ENCODE peak calls at places on chromosomes 6 and 20, in four cellular contexts. G is heart left ventricle, I is cardiac fibroblast, B is brain microvascular endothelial cell. O is an unnamed sample.

GRCh38 chr6:146909376-146909775 is 294.8 kb upstream of the STXBP5 start:
- DNase-seq in G (no peak), I (no peak), B (no peak), O (no peak)

GRCh38 chr6:156880913-156881312 is 103.7 kb downstream of the ARID1B start:
- DNase-seq in G (no peak), I (no peak), B (no peak), O (no peak)

GRCh38 chr20:24403410-24403809 is 66.0 kb upstream of the SYNDIG1 start:
- DNase-seq in G (no peak), I (no peak), B (no peak), O (no peak)

GRCh38 chr6:299050-299980 is 7.0 kb downstream of the DUSP22 start:
- DNase-seq in G (no peak), I (peak; percentile 16), B (no peak), O (no peak)

GRCh38 chr20:13799040-13799439 is 14.2 kb downstream of the NDUFAF5 start:
- DNase-seq in G (no peak), I (no peak), B (no peak), O (no peak)

GRCh38 chr6:96015321-96015790 is 418 bp upstream of the FUT9 start:
- DNase-seq in G (no peak), I (no peak), B (no peak), O (no peak)

GRCh38 chr20:49887828-49888340 is 27.4 kb downstream of the SPATA2 start:
- DNase-seq in G (peak; percentile 58), I (no peak), B (no peak), O (no peak)

GRCh38 chr6:109139109-109139508 is 43.8 kb downstream of the CEP57L1 start:
- DNase-seq in G (no peak), I (peak; percentile 45), B (peak; percentile 51), O (no peak)

GRCh38 chr6:64085126-64085525 is 449.5 kb downstream of the PHF3 start:
- DNase-seq in G (no peak), I (no peak), B (no peak), O (no peak)

GRCh38 chr6:24836116-24836515 is 37.4 kb upstream of the ARMH2 start:
- DNase-seq in G (no peak), I (peak; percentile 47), B (no peak), O (peak; percentile 56)

GRCh38 chr20:60071965-60072364 is 113.7 kb downstream of the CDH26 start:
- DNase-seq in G (no peak), I (no peak), B (peak; percentile 65), O (peak; percentile 13)

GRCh38 chr20:6714202-6714800 is 53.2 kb upstream of the BMP2 start:
- DNase-seq in G (no peak), I (no peak), B (no peak), O (no peak)

GRCh38 chr6:36803482-36803881 is 35.8 kb downstream of the CPNE5 start:
- DNase-seq in G (no peak), I (no peak), B (no peak), O (no peak)

GRCh38 chr6:114138577-114139248 is 167.8 kb upstream of the HDAC2 start:
- DNase-seq in G (no peak), I (no peak), B (no peak), O (no peak)

GRCh38 chr6:149210376-149210775 is 107.1 kb upstream of the TAB2 start:
- DNase-seq in G (no peak), I (peak; percentile 56), B (peak; percentile 73), O (no peak)

GRCh38 chr6:110543106-110543505 is 66.7 kb upstream of the SLC22A16 start:
- DNase-seq in G (no peak), I (no peak), B (no peak), O (peak; percentile 55)

GRCh38 chr20:29874476-29875202 is 1382.8 kb upstream of the DEFB115 start:
- DNase-seq in G (no peak), I (no peak), B (no peak), O (no peak)

GRCh38 chr20:5714261-5715041 is 35.8 kb upstream of the SHLD1 start:
- DNase-seq in G (no peak), I (peak; percentile 74), B (peak; percentile 65), O (no peak)

GRCh38 chr6:1610497-1611321 is 994 bp downstream of the FOXC1 start:
- DNase-seq in G (no peak), I (no peak), B (no peak), O (no peak)

GRCh38 chr6:109662192-109662591 is 28.8 kb downstream of the AK9 start:
- DNase-seq in G (no peak), I (no peak), B (peak; percentile 36), O (no peak)

GRCh38 chr6:133046576-133046975 is 194.6 kb upstream of the EYA4 start:
- DNase-seq in G (no peak), I (no peak), B (no peak), O (no peak)

GRCh38 chr6:490251-491037 is 98.9 kb downstream of the IRF4 start:
- DNase-seq in G (no peak), I (no peak), B (no peak), O (no peak)

GRCh38 chr20:53839423-53840176 is 230.8 kb downstream of the BCAS1 start:
- DNase-seq in G (peak; percentile 68), I (no peak), B (no peak), O (no peak)

GRCh38 chr20:45358282-45359068 is 4.5 kb upstream of the SYS1 start:
- DNase-seq in G (peak; percentile 78), I (peak; percentile 92), B (peak; percentile 71), O (no peak)

GRCh38 chr6:17600527-17601388 is 656 bp downstream of the FAM8A1 start:
- DNase-seq in G (peak; percentile 80), I (peak; percentile 27), B (peak; percentile 6), O (no peak)

GRCh38 chr6:142374965-142375733 is 73.3 kb downstream of the ADGRG6 start:
- DNase-seq in G (no peak), I (peak; percentile 85), B (peak; percentile 83), O (peak; percentile 98)

GRCh38 chr6:116973992-116974391 is 97.0 kb downstream of the RFX6 start:
- DNase-seq in G (no peak), I (no peak), B (no peak), O (no peak)

GRCh38 chr6:142045380-142046270 is 87.1 kb upstream of the GJE1 start:
- DNase-seq in G (no peak), I (peak; percentile 73), B (peak; percentile 9), O (no peak)

GRCh38 chr6:113414511-113414910 is 442.6 kb upstream of the MARCKS start:
- DNase-seq in G (no peak), I (peak; percentile 80), B (peak; percentile 79), O (no peak)

GRCh38 chr6:15663057-15663638 is 320 bp upstream of the DTNBP1 start:
- DNase-seq in G (no peak), I (peak; percentile 74), B (peak; percentile 28), O (no peak)

GRCh38 chr20:17854307-17854903 is 114.2 kb downstream of the SNX5 start:
- DNase-seq in G (no peak), I (peak; percentile 68), B (peak; percentile 46), O (peak; percentile 7)

GRCh38 chr6:138323821-138324220 is 53.9 kb upstream of the SMIM28 start:
- DNase-seq in G (no peak), I (no peak), B (no peak), O (no peak)

GRCh38 chr20:3543901-3544507 is 73.2 kb downstream of the ATRN start:
- DNase-seq in G (no peak), I (no peak), B (peak; percentile 27), O (no peak)

DNA sequence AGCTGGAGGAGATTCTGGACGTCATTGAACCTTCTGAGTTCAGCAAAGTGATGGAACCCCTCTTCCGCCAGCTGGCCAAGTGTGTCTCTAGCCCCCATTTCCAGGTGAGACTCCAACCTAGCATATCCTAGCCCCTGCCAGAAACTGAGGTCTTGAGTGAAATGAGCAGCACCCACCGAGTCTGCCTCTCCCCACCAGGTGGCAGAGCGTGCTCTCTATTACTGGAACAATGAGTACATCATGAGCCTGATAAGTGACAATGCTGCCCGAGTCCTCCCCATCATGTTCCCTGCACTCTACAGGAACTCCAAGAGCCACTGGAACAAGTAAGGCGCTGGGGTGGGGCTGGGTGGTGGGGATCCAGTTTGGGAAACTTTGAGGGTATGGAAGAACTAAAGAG is 4.6 kb downstream of the MEA1 start:
- DNase-seq in G (no peak), I (peak; percentile 51), B (peak; percentile 34), O (no peak)
- TF ChIP-seq CTCF in G (peak; percentile 37), I (peak; percentile 47), B (peak; percentile 72), O (peak; percentile 42)

GRCh38 chr6:19382676-19383075 is 454.5 kb upstream of the ID4 start:
- DNase-seq in G (no peak), I (no peak), B (no peak), O (peak; percentile 52)
- H3K4me3 ChIP-seq in G (no peak overlapping the region), I (no peak overlapping the region), B (no peak overlapping the region), O (no peak overlapping the region)

DNA sequence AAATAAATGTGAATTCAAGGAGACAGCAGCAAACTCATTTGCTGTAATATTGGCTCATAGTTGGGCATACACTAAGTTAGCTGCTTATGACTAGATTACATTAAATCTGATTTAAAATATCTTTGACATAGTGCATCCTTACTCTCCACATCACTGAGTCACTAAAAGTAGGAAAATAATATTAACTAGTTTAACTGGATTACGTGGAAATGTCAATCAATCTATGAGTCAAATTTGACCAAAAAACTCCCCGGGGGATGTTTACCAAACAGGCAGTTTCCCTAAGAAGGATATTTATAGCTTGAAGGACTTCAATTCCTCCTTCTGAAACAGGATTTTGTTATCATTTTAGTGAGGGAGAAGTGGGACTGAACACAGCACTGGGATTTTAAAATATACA is 366.5 kb downstream of the ESR1 start:
- DNase-seq in G (no peak), I (no peak), B (no peak), O (no peak)
- TF ChIP-seq CTCF in G (no peak), I (no peak), B (no peak), O (no peak)

DNA sequence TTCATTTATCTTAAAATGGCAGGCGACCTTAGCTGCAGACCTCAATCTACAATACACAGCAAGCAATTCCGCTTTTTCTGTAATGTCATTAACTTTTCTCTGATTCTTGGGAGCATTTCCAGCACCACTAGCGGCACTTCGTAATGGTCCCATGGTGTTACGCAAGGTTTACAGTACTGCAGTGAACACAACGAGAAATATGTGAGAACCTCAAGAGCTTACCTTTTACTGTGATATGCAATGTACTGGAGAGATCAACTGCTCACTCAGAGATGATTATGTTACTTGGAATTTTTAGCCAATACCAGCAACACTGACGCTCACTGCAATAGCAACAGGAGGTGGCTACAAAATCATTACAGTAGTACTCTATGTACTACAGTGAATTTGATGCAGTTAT is 2.8 kb upstream of the CEP43 start:
- DNase-seq in G (no peak), I (peak; percentile 25), B (peak; percentile 45), O (no peak)
- H3K4me3 ChIP-seq in G (no peak overlapping the region), I (no peak overlapping the region), B (no peak overlapping the region), O (no peak overlapping the region)

DNA sequence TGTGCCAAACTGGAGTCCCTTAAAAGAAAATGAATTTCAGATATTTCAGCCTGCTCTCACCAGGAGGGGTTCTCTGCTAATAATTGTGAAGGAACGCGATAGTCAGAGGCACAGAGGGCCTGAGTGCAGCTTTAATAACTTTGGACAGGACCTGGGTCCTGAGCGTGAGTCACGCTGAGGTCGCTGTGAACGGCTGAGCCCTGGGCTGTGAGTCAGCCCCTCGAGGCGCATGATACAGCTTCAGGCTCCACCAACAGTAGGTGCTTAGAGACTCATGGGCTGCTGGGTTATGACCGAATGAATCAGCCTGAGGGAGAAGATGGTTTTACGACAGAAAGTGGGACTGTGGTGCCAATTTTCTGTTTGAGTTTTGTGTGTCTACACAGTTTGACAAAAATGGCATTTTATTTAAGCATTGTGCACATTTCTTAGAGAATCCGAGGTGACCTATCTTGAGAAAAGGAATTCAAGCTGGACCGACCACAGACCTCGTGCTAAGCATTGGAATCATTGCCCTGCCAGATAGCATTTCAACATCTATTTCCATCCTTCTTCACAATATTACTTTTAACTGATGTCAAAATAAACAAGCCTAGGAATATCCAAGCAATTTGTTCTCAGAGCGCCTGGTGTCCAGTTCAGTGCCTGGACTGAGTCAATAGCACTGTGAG is 183.0 kb downstream of the THBS2 start:
- DNase-seq in G (peak; percentile 80), I (peak; percentile 98), B (peak; percentile 100), O (no peak)
- TF ChIP-seq CTCF in G (no peak), I (peak; percentile 23), B (peak; percentile 36), O (no peak)